ENCODE peak calls at places on chromosome 2, in six cellular contexts. One of them, this sample, is unnamed.

GRCh38 chr2:237685408-237685807 is 58.0 kb downstream of the LRRFIP1 start:
- DNase-seq in activated naive CD4-positive, alpha-beta T cell treated with Interleukin-2 at 50 U/mL for 16 hours: no peak
- DNase-seq in endodermal cell: peak; percentile 69
- DNase-seq in T-helper 2 cell treated with Interferon-gamma antibody and Interleukin-4, amounts not matched to agents 5 μg/mL and 100 μg/mL, for 36 hours: no peak
- DNase-seq in HFF-Myc: no peak
- DNase-seq in NCI-H460: no peak
- DNase-seq in this sample: peak; percentile 37

GRCh38 chr2:177332041-177332991 is 60.3 kb upstream of the AGPS start:
- DNase-seq in activated naive CD4-positive, alpha-beta T cell treated with Interleukin-2 at 50 U/mL for 16 hours: peak; percentile 7
- DNase-seq in NCI-H460: peak; percentile 73
- DNase-seq in endodermal cell: peak; percentile 73
- DNase-seq in HFF-Myc: peak; percentile 61
- DNase-seq in T-helper 2 cell treated with Interferon-gamma antibody and Interleukin-4, amounts not matched to agents 5 μg/mL and 100 μg/mL, for 36 hours: peak; percentile 15
- DNase-seq in this sample: peak; percentile 69

GRCh38 chr2:29000481-29000880 is 19.4 kb downstream of the TOGARAM2 start:
- DNase-seq in activated naive CD4-positive, alpha-beta T cell treated with Interleukin-2 at 50 U/mL for 16 hours: peak; percentile 27
- DNase-seq in NCI-H460: no peak
- DNase-seq in T-helper 2 cell treated with Interferon-gamma antibody and Interleukin-4, amounts not matched to agents 5 μg/mL and 100 μg/mL, for 36 hours: peak; percentile 15
- DNase-seq in endodermal cell: no peak
- DNase-seq in HFF-Myc: no peak
- DNase-seq in this sample: no peak

GRCh38 chr2:72147303-72147970 is at the start of gene CYP26B1:
- DNase-seq in activated naive CD4-positive, alpha-beta T cell treated with Interleukin-2 at 50 U/mL for 16 hours: peak; percentile 1
- DNase-seq in endodermal cell: peak; percentile 82
- DNase-seq in NCI-H460: no peak
- DNase-seq in HFF-Myc: no peak
- DNase-seq in T-helper 2 cell treated with Interferon-gamma antibody and Interleukin-4, amounts not matched to agents 5 μg/mL and 100 μg/mL, for 36 hours: peak; percentile 2
- DNase-seq in this sample: peak; percentile 82

GRCh38 chr2:161988589-161988988 is 85.4 kb downstream of the DPP4 start:
- DNase-seq in endodermal cell: peak; percentile 67
- DNase-seq in HFF-Myc: no peak
- DNase-seq in activated naive CD4-positive, alpha-beta T cell treated with Interleukin-2 at 50 U/mL for 16 hours: peak; percentile 23
- DNase-seq in T-helper 2 cell treated with Interferon-gamma antibody and Interleukin-4, amounts not matched to agents 5 μg/mL and 100 μg/mL, for 36 hours: no peak
- DNase-seq in NCI-H460: no peak
- DNase-seq in this sample: peak; percentile 29

GRCh38 chr2:239991689-239992314 is 33.3 kb downstream of the NDUFA10 start:
- DNase-seq in HFF-Myc: peak; percentile 45
- DNase-seq in NCI-H460: peak; percentile 46
- DNase-seq in T-helper 2 cell treated with Interferon-gamma antibody and Interleukin-4, amounts not matched to agents 5 μg/mL and 100 μg/mL, for 36 hours: no peak
- DNase-seq in endodermal cell: no peak
- DNase-seq in activated naive CD4-positive, alpha-beta T cell treated with Interleukin-2 at 50 U/mL for 16 hours: no peak
- DNase-seq in this sample: peak; percentile 63

GRCh38 chr2:178279142-178279541 is 84.8 kb downstream of the OSBPL6 start:
- DNase-seq in NCI-H460: no peak
- DNase-seq in T-helper 2 cell treated with Interferon-gamma antibody and Interleukin-4, amounts not matched to agents 5 μg/mL and 100 μg/mL, for 36 hours: no peak
- DNase-seq in endodermal cell: no peak
- DNase-seq in HFF-Myc: peak; percentile 83
- DNase-seq in activated naive CD4-positive, alpha-beta T cell treated with Interleukin-2 at 50 U/mL for 16 hours: no peak
- DNase-seq in this sample: peak; percentile 67

GRCh38 chr2:135074216-135074615 is 22.1 kb downstream of the RAB3GAP1 start:
- DNase-seq in activated naive CD4-positive, alpha-beta T cell treated with Interleukin-2 at 50 U/mL for 16 hours: no peak
- DNase-seq in NCI-H460: no peak
- DNase-seq in HFF-Myc: no peak
- DNase-seq in endodermal cell: no peak
- DNase-seq in T-helper 2 cell treated with Interferon-gamma antibody and Interleukin-4, amounts not matched to agents 5 μg/mL and 100 μg/mL, for 36 hours: no peak
- DNase-seq in this sample: no peak

GRCh38 chr2:226725096-226725495 is 74.5 kb downstream of the IRS1 start:
- DNase-seq in activated naive CD4-positive, alpha-beta T cell treated with Interleukin-2 at 50 U/mL for 16 hours: no peak
- DNase-seq in HFF-Myc: no peak
- DNase-seq in NCI-H460: no peak
- DNase-seq in endodermal cell: no peak
- DNase-seq in T-helper 2 cell treated with Interferon-gamma antibody and Interleukin-4, amounts not matched to agents 5 μg/mL and 100 μg/mL, for 36 hours: no peak
- DNase-seq in this sample: no peak

This sample was measured in neural progenitor cell.